ENCODE peak calls at places on chromosomes 12 and 14, in five cellular contexts. G is AG10803, V is tibial artery, B is psoas muscle, M is uterus. L is an unnamed sample.

GRCh38 chr12:28021704-28022103 is 49.2 kb upstream of the PTHLH start:
- DNase-seq in V (no peak), G (no peak), M (no peak), B (no peak), L (peak)

GRCh38 chr12:104212516-104212915 is 3.1 kb upstream of the TXNRD1 start:
- DNase-seq in G (peak), V (no peak), M (no peak), B (no peak), L (no peak)

GRCh38 chr12:27530157-27530922 is 6.3 kb downstream of the PPFIBP1 start:
- DNase-seq in G (no peak), M (no peak), V (no peak), B (no peak), L (no peak)

GRCh38 chr12:45730116-45730841 is 773 bp downstream of the ARID2 start:
- DNase-seq in G (peak), B (peak), M (peak), V (peak), L (peak)

GRCh38 chr12:94618995-94619695 is 31.2 kb downstream of the TMCC3 start:
- DNase-seq in M (no peak), B (no peak), V (no peak), G (peak), L (peak)

GRCh38 chr14:36233217-36233616 is 56.7 kb upstream of the PTCSC3 start:
- DNase-seq in G (no peak), B (no peak), M (no peak), V (no peak), L (no peak)

GRCh38 chr14:99774204-99774497 is 19.1 kb upstream of the EML1 start:
- DNase-seq in V (no peak), M (no peak), B (no peak), G (no peak), L (no peak)

GRCh38 chr14:75469606-75470237 is 41.9 kb downstream of the JDP2 start:
- DNase-seq in V (peak), M (no peak), B (no peak), G (no peak), L (no peak)

GRCh38 chr14:30005114-30005698 is 77.6 kb upstream of the PRKD1 start:
- DNase-seq in V (no peak), B (no peak), G (peak), M (no peak), L (peak)

DNA sequence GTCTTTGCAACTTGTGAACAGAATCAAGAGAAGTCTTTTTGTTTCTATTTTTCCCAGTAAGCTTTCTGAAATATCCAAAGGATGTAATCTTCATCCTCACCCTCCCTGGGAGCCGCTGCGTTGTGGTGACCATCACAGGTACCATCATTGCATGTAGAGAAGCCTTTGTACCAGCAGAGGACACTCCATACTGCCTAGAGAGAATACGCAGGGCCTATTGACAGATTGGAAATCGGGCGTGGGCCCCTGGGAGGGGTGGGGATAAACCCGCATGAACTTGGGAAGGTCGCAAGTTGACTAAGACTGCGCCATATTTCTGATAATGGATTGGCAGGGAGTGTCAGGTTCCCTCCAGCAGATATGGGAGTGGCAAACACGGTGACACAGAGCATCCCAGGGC is 12.7 kb downstream of the KRT1 start:
- DNase-seq in V (no peak), M (no peak), G (no peak), B (no peak), L (no peak)
- TF ChIP-seq CTCF in V (no peak), M (no peak), G (peak), B (no peak), L (no peak)

GRCh38 chr14:20818861-20819260 is 16.2 kb upstream of the RNASE1 start:
- DNase-seq in G (no peak), B (no peak), V (no peak), M (no peak), L (no peak)
- TF ChIP-seq CTCF in G (no peak), B (no peak), V (no peak), M (no peak), L (no peak)

GRCh38 chr14:24426912-24427536 is 2.4 kb downstream of the CBLN3 start:
- DNase-seq in B (no peak), V (no peak), G (no peak), M (peak), L (no peak)
- TF ChIP-seq CTCF in B (no peak), V (no peak), G (no peak), M (no peak), L (no peak)

GRCh38 chr12:115606040-115606439 is 671.5 kb downstream of the MED13L start:
- DNase-seq in V (no peak), M (no peak), B (no peak), G (no peak), L (no peak)
- TF ChIP-seq CTCF in V (no peak), M (no peak), B (no peak), G (no peak), L (no peak)

GRCh38 chr12:96094201-96094600 is 58.8 kb upstream of the LTA4H start:
- DNase-seq in V (no peak), G (no peak), B (no peak), M (no peak), L (peak)

GRCh38 chr12:96093543-96094196 is 58.3 kb upstream of the LTA4H start:
- DNase-seq in B (no peak), V (no peak), M (no peak), G (no peak), L (peak)

DNA sequence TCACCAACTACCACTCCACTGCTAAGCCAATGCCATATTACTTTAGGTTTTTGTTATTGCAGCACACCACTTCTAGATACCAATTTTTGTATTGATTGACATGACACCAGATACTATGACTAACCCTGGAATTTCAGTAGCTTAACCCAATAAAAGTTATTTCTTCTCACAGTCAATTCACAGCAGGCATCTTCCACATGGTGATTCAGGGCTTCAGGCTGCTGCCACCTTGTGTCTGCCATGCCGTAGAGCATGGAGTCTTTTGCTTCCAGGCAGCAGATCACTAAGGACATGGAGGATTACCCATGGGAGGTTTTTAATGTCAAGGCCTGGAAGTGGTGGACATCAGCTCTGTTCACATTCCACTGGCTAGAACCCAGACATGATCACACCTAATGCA is 56.4 kb upstream of the LTA4H start:
- DNase-seq in M (no peak), G (no peak), B (no peak), V (no peak), L (peak)
- TF ChIP-seq CTCF in M (no peak), G (no peak), B (no peak), V (no peak), L (no peak)

GRCh38 chr14:49620182-49621113 is at the start of the genes MGAT2 and RPL36AL:
- DNase-seq in G (peak), V (peak), B (peak), M (peak), L (peak)
- TF ChIP-seq CTCF in G (peak), V (peak), B (peak), M (no peak), L (peak)

L was measured in MCF 10A.